ENCODE peak calls at places on chromosomes 6 and 20, in nine cellular contexts. B, V, H, Y, C, M, X, Z and R are unnamed samples. For H3K4me1, the result is how much of the 10 kb centered on the place peaks cover.

GRCh38 chr20:37395411-37395800 is 49.5 kb downstream of the SRC start:
- DNase-seq in M (no peak), C (no peak), Z (no peak), V (no peak), Y (no peak), X (peak), B (no peak), H (no peak), R (no peak)

GRCh38 chr6:44190712-44191111 is 26.0 kb upstream of the MYMX start:
- DNase-seq in B (no peak), H (no peak), C (no peak), V (no peak), M (no peak), X (no peak), Y (no peak), Z (no peak), R (no peak)

GRCh38 chr6:140663772-140664171 is 1289.3 kb upstream of the CITED2 start:
- DNase-seq in C (no peak), H (no peak), X (no peak), M (no peak), Z (no peak), V (no peak), B (no peak), Y (no peak), R (no peak)

GRCh38 chr6:804771-805170 is 111.8 kb upstream of the EXOC2 start:
- DNase-seq in M (no peak), H (no peak), V (no peak), Z (no peak), Y (no peak), C (no peak), X (no peak), B (no peak), R (no peak)

GRCh38 chr20:7499201-7499600 is 441.1 kb downstream of the HAO1 start:
- DNase-seq in Z (no peak), H (no peak), Y (no peak), M (no peak), B (no peak), V (no peak), C (no peak), X (no peak), R (no peak)

GRCh38 chr20:43963872-43964791 is 49.5 kb downstream of the TOX2 start:
- DNase-seq in Z (no peak), X (no peak), C (peak), Y (no peak), V (peak), M (no peak), H (no peak), B (no peak), R (no peak)

GRCh38 chr6:118163609-118164008 is 256.5 kb downstream of the SLC35F1 start:
- DNase-seq in Z (no peak), H (no peak), Y (no peak), B (no peak), X (no peak), C (no peak), V (no peak), M (no peak), R (no peak)

GRCh38 chr6:3592371-3592941 is 135.6 kb upstream of the SLC22A23 start:
- DNase-seq in M (peak), V (no peak), B (peak), Y (no peak), X (no peak), C (peak), H (no peak), Z (peak), R (no peak)

GRCh38 chr6:28729501-28730402 is 194.0 kb downstream of the TRIM27 start:
- DNase-seq in M (peak), Y (no peak), V (no peak), H (no peak), X (no peak), Z (no peak), C (no peak), B (no peak), R (no peak)

GRCh38 chr6:110412258-110412839 is 3.0 kb downstream of the DDO start:
- DNase-seq in C (no peak), Z (no peak), H (no peak), Y (no peak), X (no peak), M (no peak), V (no peak), B (no peak), R (no peak)
- H3K4me1 ChIP-seq in C (under half), Z (under half), H (under half), Y (under half), X (under half), M (under half), V (under half), B (under half), R (under half)

DNA sequence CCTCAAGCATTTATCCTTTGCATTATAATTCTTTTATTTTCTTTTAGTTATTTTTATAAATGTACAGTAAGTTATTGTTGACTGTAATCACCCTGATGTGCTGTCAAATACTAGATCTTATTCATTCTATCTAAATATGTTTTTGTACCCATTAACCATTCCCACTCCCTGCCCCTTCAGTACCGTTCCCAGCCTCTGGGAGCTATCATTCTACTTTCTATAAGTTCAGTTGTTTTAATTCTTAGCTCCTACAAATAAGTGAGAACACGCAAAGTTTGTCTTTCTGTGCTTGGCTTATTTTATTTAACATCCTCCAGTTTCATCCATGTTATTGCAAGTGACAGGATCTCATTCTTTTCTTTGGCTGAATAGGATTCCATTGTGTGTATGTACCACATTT is 12.5 kb upstream of the ERVFRD-1 start:
- DNase-seq in V (no peak), H (no peak), Z (no peak), C (no peak), M (no peak), X (no peak), B (no peak), Y (no peak), R (no peak)
- TF ChIP-seq CTCF in V (no peak), H (peak), Z (no peak), C (no peak), M (no peak), X (no peak), B (no peak), Y (no peak), R (no peak)

DNA sequence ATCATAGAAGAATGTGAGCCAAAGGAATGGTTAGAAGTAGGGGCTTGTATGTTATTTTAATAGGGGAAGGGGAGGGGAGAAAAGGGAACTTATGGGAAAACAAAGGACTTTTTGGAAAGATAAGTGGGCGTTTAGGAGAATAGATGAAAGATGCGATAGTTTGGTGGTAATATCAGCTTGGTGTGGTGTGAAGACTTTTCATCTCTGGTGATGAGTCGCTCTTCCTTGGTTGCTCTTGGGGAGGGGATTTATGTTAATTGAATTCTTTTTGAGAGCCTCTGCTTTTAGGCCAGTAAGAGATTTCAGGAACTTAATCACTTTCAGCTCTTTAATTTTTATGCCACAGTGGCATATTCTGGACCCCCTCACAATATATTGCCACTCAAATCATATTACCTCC is 10.8 kb downstream of the HECA start:
- DNase-seq in X (no peak), B (no peak), Y (no peak), C (no peak), H (no peak), M (no peak), V (no peak), Z (no peak), R (no peak)
- H3K27ac ChIP-seq in X (no peak), B (no peak), Y (no peak), C (no peak), H (no peak), M (no peak), V (no peak), Z (no peak), R (no peak)

DNA sequence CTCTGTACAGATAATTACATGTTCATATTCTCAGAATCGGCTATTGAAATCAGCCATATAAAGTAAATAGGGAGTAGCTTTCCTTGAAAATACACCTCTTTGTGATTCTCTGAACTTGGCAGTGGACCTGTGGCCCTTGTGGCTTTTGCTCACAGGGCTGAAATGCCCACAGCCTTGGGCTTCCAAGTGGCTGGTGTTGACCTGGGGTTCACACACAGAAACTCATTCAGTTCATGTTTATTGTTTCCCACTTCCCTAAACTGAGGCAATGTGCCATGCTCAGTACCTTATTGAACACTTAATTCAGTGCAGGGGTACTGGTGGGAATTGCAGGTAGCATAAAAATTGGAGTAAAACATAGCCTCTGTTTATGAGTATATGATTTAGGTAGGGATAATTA is 19.1 kb upstream of the TULP4 start:
- DNase-seq in B (no peak), Y (no peak), V (no peak), X (no peak), H (no peak), Z (no peak), C (no peak), M (no peak), R (no peak)
- H3K4me1 ChIP-seq in B (under half), Y (under half), V (under half), X (under half), H (under half), Z (under half), C (under half), M (under half), R (under half)

GRCh38 chr6:8889514-8889913 is 454.2 kb upstream of the SLC35B3 start:
- DNase-seq in Y (no peak), B (no peak), M (no peak), V (no peak), X (no peak), Z (no peak), H (no peak), C (no peak), R (no peak)

DNA sequence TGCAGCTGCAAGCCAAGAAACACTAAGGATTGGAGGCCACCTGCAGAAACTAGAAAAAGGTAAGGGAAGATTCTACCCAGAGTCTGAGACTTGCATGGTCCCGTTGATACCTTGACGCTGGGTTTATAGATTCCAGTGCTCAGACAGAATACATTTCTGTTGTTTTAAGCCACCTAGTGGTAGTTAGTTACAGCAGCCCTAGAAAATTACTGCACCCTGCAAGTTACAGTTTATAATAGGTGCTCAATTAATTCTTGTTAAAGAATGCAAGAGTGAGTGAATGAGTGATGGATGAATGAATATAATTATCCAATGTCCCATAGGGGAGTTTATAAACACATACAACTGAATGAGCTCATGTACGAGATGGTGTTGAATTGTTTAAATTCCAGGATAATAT is 453.1 kb upstream of the SLC35B3 start:
- DNase-seq in M (peak), B (no peak), Y (no peak), X (no peak), V (no peak), Z (peak), C (no peak), H (no peak), R (no peak)
- TF ChIP-seq CTCF in M (no peak), B (peak), Y (no peak), X (no peak), V (peak), Z (peak), C (no peak), H (no peak), R (peak)

DNA sequence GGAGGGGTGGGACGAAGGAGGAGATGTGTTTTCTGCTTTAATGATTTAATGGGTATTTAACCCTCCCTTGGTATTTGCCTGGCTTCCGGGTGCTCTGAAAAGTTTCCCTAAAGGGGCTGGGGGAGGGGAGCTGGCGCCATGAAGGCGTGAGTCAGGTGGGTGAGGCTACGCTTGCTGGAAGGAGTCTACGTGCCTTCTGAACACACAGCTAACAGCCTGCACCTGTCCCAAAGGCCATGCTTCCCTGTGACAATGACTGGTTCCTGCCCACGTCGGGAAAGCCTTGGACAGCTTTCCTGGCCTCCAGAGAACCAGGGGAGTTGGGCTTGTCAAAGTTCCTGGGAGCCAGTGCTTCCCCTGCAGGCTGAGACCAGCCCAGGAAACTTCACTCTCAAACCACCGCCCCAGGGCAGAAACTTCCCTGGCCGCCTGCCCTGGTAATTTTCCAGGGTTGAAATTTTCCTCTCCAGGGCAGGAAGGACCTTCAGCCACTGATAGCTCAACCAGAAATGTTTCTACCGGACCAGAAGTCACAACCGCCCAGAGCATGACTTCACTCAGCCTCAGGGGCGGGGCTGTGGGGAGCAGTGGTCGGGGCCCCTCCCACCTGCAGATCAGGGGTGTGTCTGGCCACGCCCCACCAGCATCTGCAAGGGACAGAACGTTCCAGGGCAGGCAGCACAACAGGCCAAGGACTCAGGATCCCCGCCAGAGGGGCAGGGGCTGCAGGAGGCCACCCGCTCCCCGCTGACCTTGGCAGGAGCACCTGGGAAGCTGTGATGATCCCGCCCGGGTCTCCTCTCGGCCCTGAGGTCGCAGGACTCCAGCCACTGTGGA is 18.6 kb upstream of the SLCO4A1 start:
- DNase-seq in Z (peak), X (peak), H (peak), Y (peak), C (peak), M (peak), B (peak), V (peak), R (peak)
- H3K27ac ChIP-seq in Z (peak), X (peak), H (peak), Y (peak), C (peak), M (peak), B (peak), V (peak), R (peak)

DNA sequence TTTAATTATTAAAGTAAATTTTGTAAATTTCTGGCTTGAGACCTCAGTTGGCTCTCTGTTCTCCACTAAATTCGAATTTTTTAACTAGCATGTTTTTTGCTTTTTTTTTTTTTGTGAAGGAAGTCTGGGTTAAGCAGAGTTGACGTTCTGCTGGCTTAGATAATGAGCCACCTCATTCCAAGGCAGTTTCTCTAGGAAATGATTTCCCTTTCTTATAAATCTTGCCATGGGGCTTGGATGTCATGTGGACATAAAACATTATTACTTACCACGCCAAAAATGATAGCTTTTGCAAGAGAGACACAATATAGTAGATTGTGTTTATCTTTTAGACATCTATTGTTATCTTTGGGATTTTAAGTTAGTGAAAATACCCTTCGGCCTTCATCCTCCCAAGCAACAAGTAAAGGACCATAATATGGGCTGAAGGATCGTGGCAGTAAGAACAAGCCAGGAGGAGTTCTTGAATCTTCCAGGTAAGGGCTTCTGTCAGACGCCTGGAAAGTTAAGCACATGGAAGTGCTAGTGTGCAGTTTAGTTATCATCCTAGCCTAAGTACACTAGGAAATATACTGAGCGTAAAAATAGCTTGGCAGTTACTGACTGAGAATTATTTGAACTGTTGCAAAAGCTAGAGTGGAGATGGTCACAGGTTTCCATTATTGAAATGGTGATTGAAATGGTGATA is 30.7 kb downstream of the ADGRG6 start:
- DNase-seq in B (no peak), Y (no peak), C (no peak), M (no peak), V (no peak), X (no peak), H (no peak), Z (no peak), R (no peak)
- H3K4me1 ChIP-seq in B (under half), Y (under half), C (under half), M (half or more), V (under half), X (under half), H (under half), Z (under half), R (under half)

GRCh38 chr20:22383156-22383555 is 201.2 kb downstream of the FOXA2 start:
- DNase-seq in Z (no peak), M (no peak), X (no peak), C (no peak), Y (no peak), B (no peak), V (no peak), H (no peak), R (no peak)

GRCh38 chr20:22387452-22387851 is 196.9 kb downstream of the FOXA2 start:
- DNase-seq in M (no peak), Z (no peak), B (no peak), Y (no peak), C (no peak), X (no peak), H (no peak), V (no peak), R (no peak)

GRCh38 chr20:22384978-22385377 is 199.4 kb downstream of the FOXA2 start:
- DNase-seq in B (no peak), Z (no peak), V (no peak), Y (no peak), X (no peak), H (no peak), C (no peak), M (no peak), R (no peak)

GRCh38 chr20:22386300-22386623 is 198.1 kb downstream of the FOXA2 start:
- DNase-seq in V (no peak), Z (no peak), B (no peak), M (no peak), X (no peak), H (no peak), C (no peak), Y (no peak), R (no peak)

DNA sequence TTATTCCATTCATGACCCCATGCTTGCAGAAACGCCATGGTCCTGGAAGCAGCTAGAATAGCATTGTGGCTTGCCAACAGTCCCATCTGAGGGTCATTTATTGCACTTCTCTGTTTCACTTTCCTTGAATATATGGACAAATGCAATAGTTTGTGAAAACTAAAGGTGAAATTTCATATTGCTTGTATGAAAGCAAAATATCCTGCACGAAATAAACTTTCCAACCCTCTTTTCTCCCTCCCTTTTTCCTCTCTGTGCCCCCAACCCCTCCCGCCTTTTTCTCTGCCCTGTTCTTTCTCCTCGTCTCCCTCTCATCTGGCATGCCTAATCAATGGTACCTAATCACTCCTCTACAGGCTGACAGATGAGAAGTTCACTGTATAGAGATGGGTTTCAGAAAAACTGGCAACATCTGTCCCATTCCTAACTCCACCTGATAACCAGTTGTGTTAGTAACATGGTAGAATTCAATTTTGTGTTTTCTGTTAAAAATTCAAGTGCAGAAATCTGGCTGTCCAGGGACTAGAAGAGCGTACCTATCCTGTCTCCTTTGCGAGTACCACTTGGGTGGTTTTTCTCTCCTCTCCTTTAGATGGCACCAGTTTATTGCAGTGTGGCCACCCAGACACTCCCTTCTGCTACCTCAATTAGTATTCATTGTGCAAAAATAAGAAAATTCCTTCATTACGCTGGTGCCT is 198.6 kb downstream of the FOXA2 start:
- DNase-seq in Y (no peak), B (peak), Z (no peak), V (no peak), M (peak), C (no peak), H (no peak), X (no peak), R (peak)
- TF ChIP-seq CTCF in Y (no peak), B (peak), Z (peak), V (peak), M (peak), C (no peak), H (no peak), X (no peak), R (peak)

GRCh38 chr20:23138226-23138625 is 52.1 kb upstream of the CD93 start:
- DNase-seq in V (no peak), H (no peak), C (no peak), X (no peak), Z (no peak), B (no peak), M (no peak), Y (no peak), R (no peak)

GRCh38 chr20:23138682-23139081 is 52.6 kb upstream of the CD93 start:
- DNase-seq in Y (no peak), V (no peak), X (no peak), C (no peak), M (no peak), H (no peak), Z (no peak), B (no peak), R (no peak)

GRCh38 chr20:23141450-23142161 is 55.5 kb upstream of the CD93 start:
- DNase-seq in Z (no peak), M (no peak), B (no peak), X (no peak), H (no peak), Y (peak), V (no peak), C (no peak), R (no peak)

GRCh38 chr20:23141016-23141415 is 54.9 kb upstream of the CD93 start:
- DNase-seq in Y (no peak), V (no peak), C (peak), X (peak), Z (no peak), M (no peak), B (no peak), H (no peak), R (no peak)

GRCh38 chr20:23139524-23139923 is 53.4 kb upstream of the CD93 start:
- DNase-seq in V (no peak), Z (no peak), Y (no peak), X (no peak), B (no peak), M (no peak), H (no peak), C (no peak), R (no peak)
- H3K27ac ChIP-seq in V (no peak), Z (no peak), Y (no peak), X (no peak), B (no peak), M (peak), H (no peak), C (no peak), R (no peak)